ENCODE peak calls at places on chromosome 6, in ten cellular contexts. One of them, this sample, is unnamed.

GRCh38 chr6:83592770-83593394 is 80.5 kb downstream of the PRSS35 start:
- DNase-seq in NCI-H748 treated with DMSO at 0.1 percent for 48 hours: peak
- DNase-seq in cardiac muscle cell: peak
- DNase-seq in naive thymus-derived CD4-positive, alpha-beta T cell: no peak
- DNase-seq in GDM1: no peak
- DNase-seq in left cardiac atrium: no peak
- DNase-seq in stimulated activated CD8-positive, alpha-beta memory T cell treated with anti-CD3 and anti-CD28 coated beads, Interleukin-2, amount 100 ng/mL, for 1 hour: no peak
- DNase-seq in T-helper 1 cell: peak
- DNase-seq in iris pigment epithelial cell: peak
- DNase-seq in BE2C: peak
- DNase-seq in this sample: peak

GRCh38 chr6:27428502-27428901 is 39.9 kb downstream of the ZNF391 start:
- DNase-seq in NCI-H748 treated with DMSO at 0.1 percent for 48 hours: no peak
- DNase-seq in cardiac muscle cell: no peak
- DNase-seq in naive thymus-derived CD4-positive, alpha-beta T cell: no peak
- DNase-seq in GDM1: no peak
- DNase-seq in left cardiac atrium: no peak
- DNase-seq in stimulated activated CD8-positive, alpha-beta memory T cell treated with anti-CD3 and anti-CD28 coated beads, Interleukin-2, amount 100 ng/mL, for 1 hour: no peak
- DNase-seq in T-helper 1 cell: no peak
- DNase-seq in iris pigment epithelial cell: no peak
- DNase-seq in BE2C: no peak
- DNase-seq in this sample: no peak

GRCh38 chr6:5214570-5215052 is 46.1 kb downstream of the LYRM4 start:
- DNase-seq in NCI-H748 treated with DMSO at 0.1 percent for 48 hours: no peak
- DNase-seq in cardiac muscle cell: peak
- DNase-seq in naive thymus-derived CD4-positive, alpha-beta T cell: peak
- DNase-seq in GDM1: peak
- DNase-seq in left cardiac atrium: peak
- DNase-seq in stimulated activated CD8-positive, alpha-beta memory T cell treated with anti-CD3 and anti-CD28 coated beads, Interleukin-2, amount 100 ng/mL, for 1 hour: no peak
- DNase-seq in T-helper 1 cell: peak
- DNase-seq in iris pigment epithelial cell: peak
- DNase-seq in BE2C: peak
- DNase-seq in this sample: peak

GRCh38 chr6:41548098-41548840 is 2.1 kb downstream of the FOXP4 start:
- DNase-seq in NCI-H748 treated with DMSO at 0.1 percent for 48 hours: no peak
- DNase-seq in cardiac muscle cell: no peak
- DNase-seq in naive thymus-derived CD4-positive, alpha-beta T cell: peak
- DNase-seq in GDM1: no peak
- DNase-seq in left cardiac atrium: no peak
- DNase-seq in stimulated activated CD8-positive, alpha-beta memory T cell treated with anti-CD3 and anti-CD28 coated beads, Interleukin-2, amount 100 ng/mL, for 1 hour: no peak
- DNase-seq in T-helper 1 cell: no peak
- DNase-seq in iris pigment epithelial cell: peak
- DNase-seq in BE2C: no peak
- DNase-seq in this sample: no peak

GRCh38 chr6:131861356-131861755 is 53.5 kb downstream of the ENPP1 start:
- DNase-seq in NCI-H748 treated with DMSO at 0.1 percent for 48 hours: no peak
- DNase-seq in cardiac muscle cell: no peak
- DNase-seq in naive thymus-derived CD4-positive, alpha-beta T cell: no peak
- DNase-seq in GDM1: no peak
- DNase-seq in left cardiac atrium: no peak
- DNase-seq in stimulated activated CD8-positive, alpha-beta memory T cell treated with anti-CD3 and anti-CD28 coated beads, Interleukin-2, amount 100 ng/mL, for 1 hour: no peak
- DNase-seq in T-helper 1 cell: no peak
- DNase-seq in iris pigment epithelial cell: peak
- DNase-seq in BE2C: no peak
- DNase-seq in this sample: no peak

GRCh38 chr6:35486005-35486925 is 10.6 kb downstream of the TEAD3 start:
- DNase-seq in NCI-H748 treated with DMSO at 0.1 percent for 48 hours: peak
- DNase-seq in cardiac muscle cell: no peak
- DNase-seq in naive thymus-derived CD4-positive, alpha-beta T cell: no peak
- DNase-seq in GDM1: no peak
- DNase-seq in left cardiac atrium: peak
- DNase-seq in stimulated activated CD8-positive, alpha-beta memory T cell treated with anti-CD3 and anti-CD28 coated beads, Interleukin-2, amount 100 ng/mL, for 1 hour: no peak
- DNase-seq in T-helper 1 cell: no peak
- DNase-seq in iris pigment epithelial cell: no peak
- DNase-seq in BE2C: no peak
- DNase-seq in this sample: peak

GRCh38 chr6:33702345-33702977 is 9.0 kb downstream of the UQCC2 start:
- DNase-seq in NCI-H748 treated with DMSO at 0.1 percent for 48 hours: no peak
- DNase-seq in cardiac muscle cell: peak
- DNase-seq in naive thymus-derived CD4-positive, alpha-beta T cell: no peak
- DNase-seq in GDM1: peak
- DNase-seq in left cardiac atrium: peak
- DNase-seq in stimulated activated CD8-positive, alpha-beta memory T cell treated with anti-CD3 and anti-CD28 coated beads, Interleukin-2, amount 100 ng/mL, for 1 hour: no peak
- DNase-seq in T-helper 1 cell: peak
- DNase-seq in iris pigment epithelial cell: peak
- DNase-seq in BE2C: peak
- DNase-seq in this sample: peak

GRCh38 chr6:25034477-25034876 is 98.7 kb upstream of the RIPOR2 start:
- DNase-seq in NCI-H748 treated with DMSO at 0.1 percent for 48 hours: no peak
- DNase-seq in cardiac muscle cell: no peak
- DNase-seq in naive thymus-derived CD4-positive, alpha-beta T cell: no peak
- DNase-seq in GDM1: no peak
- DNase-seq in left cardiac atrium: no peak
- DNase-seq in stimulated activated CD8-positive, alpha-beta memory T cell treated with anti-CD3 and anti-CD28 coated beads, Interleukin-2, amount 100 ng/mL, for 1 hour: no peak
- DNase-seq in T-helper 1 cell: peak
- DNase-seq in iris pigment epithelial cell: no peak
- DNase-seq in BE2C: no peak
- DNase-seq in this sample: no peak

GRCh38 chr6:140071601-140072062 is 697.2 kb upstream of the CITED2 start:
- DNase-seq in NCI-H748 treated with DMSO at 0.1 percent for 48 hours: no peak
- DNase-seq in cardiac muscle cell: no peak
- DNase-seq in naive thymus-derived CD4-positive, alpha-beta T cell: no peak
- DNase-seq in GDM1: no peak
- DNase-seq in left cardiac atrium: no peak
- DNase-seq in stimulated activated CD8-positive, alpha-beta memory T cell treated with anti-CD3 and anti-CD28 coated beads, Interleukin-2, amount 100 ng/mL, for 1 hour: no peak
- DNase-seq in T-helper 1 cell: no peak
- DNase-seq in iris pigment epithelial cell: peak
- DNase-seq in BE2C: no peak
- DNase-seq in this sample: no peak

GRCh38 chr6:18055714-18056382 is 66.6 kb downstream of the NHLRC1 start:
- DNase-seq in NCI-H748 treated with DMSO at 0.1 percent for 48 hours: no peak
- DNase-seq in cardiac muscle cell: no peak
- DNase-seq in naive thymus-derived CD4-positive, alpha-beta T cell: no peak
- DNase-seq in GDM1: no peak
- DNase-seq in left cardiac atrium: no peak
- DNase-seq in stimulated activated CD8-positive, alpha-beta memory T cell treated with anti-CD3 and anti-CD28 coated beads, Interleukin-2, amount 100 ng/mL, for 1 hour: no peak
- DNase-seq in T-helper 1 cell: no peak
- DNase-seq in iris pigment epithelial cell: no peak
- DNase-seq in BE2C: no peak
- DNase-seq in this sample: no peak

GRCh38 chr6:16929814-16930213 is 168.6 kb upstream of the ATXN1 start:
- DNase-seq in NCI-H748 treated with DMSO at 0.1 percent for 48 hours: no peak
- DNase-seq in cardiac muscle cell: no peak
- DNase-seq in naive thymus-derived CD4-positive, alpha-beta T cell: no peak
- DNase-seq in GDM1: no peak
- DNase-seq in left cardiac atrium: no peak
- DNase-seq in stimulated activated CD8-positive, alpha-beta memory T cell treated with anti-CD3 and anti-CD28 coated beads, Interleukin-2, amount 100 ng/mL, for 1 hour: no peak
- DNase-seq in T-helper 1 cell: no peak
- DNase-seq in iris pigment epithelial cell: peak
- DNase-seq in BE2C: no peak
- DNase-seq in this sample: no peak

GRCh38 chr6:156379946-156380707 is 397.1 kb upstream of the ARID1B start:
- DNase-seq in NCI-H748 treated with DMSO at 0.1 percent for 48 hours: peak
- DNase-seq in cardiac muscle cell: no peak
- DNase-seq in naive thymus-derived CD4-positive, alpha-beta T cell: no peak
- DNase-seq in GDM1: no peak
- DNase-seq in left cardiac atrium: no peak
- DNase-seq in stimulated activated CD8-positive, alpha-beta memory T cell treated with anti-CD3 and anti-CD28 coated beads, Interleukin-2, amount 100 ng/mL, for 1 hour: no peak
- DNase-seq in T-helper 1 cell: no peak
- DNase-seq in iris pigment epithelial cell: peak
- DNase-seq in BE2C: peak
- DNase-seq in this sample: no peak

GRCh38 chr6:25237579-25237978 is 41.6 kb upstream of the CARMIL1 start:
- DNase-seq in NCI-H748 treated with DMSO at 0.1 percent for 48 hours: no peak
- DNase-seq in cardiac muscle cell: no peak
- DNase-seq in naive thymus-derived CD4-positive, alpha-beta T cell: no peak
- DNase-seq in GDM1: no peak
- DNase-seq in left cardiac atrium: no peak
- DNase-seq in stimulated activated CD8-positive, alpha-beta memory T cell treated with anti-CD3 and anti-CD28 coated beads, Interleukin-2, amount 100 ng/mL, for 1 hour: no peak
- DNase-seq in T-helper 1 cell: no peak
- DNase-seq in iris pigment epithelial cell: no peak
- DNase-seq in BE2C: no peak
- DNase-seq in this sample: no peak

GRCh38 chr6:38725414-38726183 is 10.5 kb downstream of the DNAH8 start:
- DNase-seq in NCI-H748 treated with DMSO at 0.1 percent for 48 hours: no peak
- DNase-seq in cardiac muscle cell: no peak
- DNase-seq in naive thymus-derived CD4-positive, alpha-beta T cell: no peak
- DNase-seq in GDM1: no peak
- DNase-seq in left cardiac atrium: no peak
- DNase-seq in stimulated activated CD8-positive, alpha-beta memory T cell treated with anti-CD3 and anti-CD28 coated beads, Interleukin-2, amount 100 ng/mL, for 1 hour: no peak
- DNase-seq in T-helper 1 cell: peak
- DNase-seq in iris pigment epithelial cell: no peak
- DNase-seq in BE2C: no peak
- DNase-seq in this sample: no peak

GRCh38 chr6:118810420-118811027 is 83.4 kb upstream of the ASF1A start:
- DNase-seq in NCI-H748 treated with DMSO at 0.1 percent for 48 hours: no peak
- DNase-seq in cardiac muscle cell: no peak
- DNase-seq in naive thymus-derived CD4-positive, alpha-beta T cell: peak
- DNase-seq in GDM1: peak
- DNase-seq in left cardiac atrium: no peak
- DNase-seq in stimulated activated CD8-positive, alpha-beta memory T cell treated with anti-CD3 and anti-CD28 coated beads, Interleukin-2, amount 100 ng/mL, for 1 hour: peak
- DNase-seq in T-helper 1 cell: peak
- DNase-seq in iris pigment epithelial cell: no peak
- DNase-seq in BE2C: no peak
- DNase-seq in this sample: no peak

GRCh38 chr6:163588211-163588919 is 173.8 kb downstream of the QKI start:
- DNase-seq in NCI-H748 treated with DMSO at 0.1 percent for 48 hours: no peak
- DNase-seq in cardiac muscle cell: no peak
- DNase-seq in naive thymus-derived CD4-positive, alpha-beta T cell: no peak
- DNase-seq in GDM1: no peak
- DNase-seq in left cardiac atrium: no peak
- DNase-seq in stimulated activated CD8-positive, alpha-beta memory T cell treated with anti-CD3 and anti-CD28 coated beads, Interleukin-2, amount 100 ng/mL, for 1 hour: no peak
- DNase-seq in T-helper 1 cell: no peak
- DNase-seq in iris pigment epithelial cell: peak
- DNase-seq in BE2C: peak
- DNase-seq in this sample: no peak

GRCh38 chr6:140537211-140537610 is 1162.8 kb upstream of the CITED2 start:
- DNase-seq in NCI-H748 treated with DMSO at 0.1 percent for 48 hours: no peak
- DNase-seq in cardiac muscle cell: no peak
- DNase-seq in naive thymus-derived CD4-positive, alpha-beta T cell: no peak
- DNase-seq in GDM1: no peak
- DNase-seq in left cardiac atrium: no peak
- DNase-seq in stimulated activated CD8-positive, alpha-beta memory T cell treated with anti-CD3 and anti-CD28 coated beads, Interleukin-2, amount 100 ng/mL, for 1 hour: no peak
- DNase-seq in T-helper 1 cell: no peak
- DNase-seq in iris pigment epithelial cell: peak
- DNase-seq in BE2C: no peak
- DNase-seq in this sample: no peak

GRCh38 chr6:112717856-112718255 is 370.7 kb downstream of the RFPL4B start:
- DNase-seq in NCI-H748 treated with DMSO at 0.1 percent for 48 hours: no peak
- DNase-seq in cardiac muscle cell: no peak
- DNase-seq in naive thymus-derived CD4-positive, alpha-beta T cell: no peak
- DNase-seq in GDM1: no peak
- DNase-seq in left cardiac atrium: no peak
- DNase-seq in stimulated activated CD8-positive, alpha-beta memory T cell treated with anti-CD3 and anti-CD28 coated beads, Interleukin-2, amount 100 ng/mL, for 1 hour: no peak
- DNase-seq in T-helper 1 cell: no peak
- DNase-seq in iris pigment epithelial cell: peak
- DNase-seq in BE2C: no peak
- DNase-seq in this sample: no peak